ENCODE peak calls at places on chromosomes 5 and 9, in eight cellular contexts. T is A549, K is colonic mucosa, N is hepatocyte, G is heart right ventricle, R is esophagus muscularis mucosa, L is upper lobe of right lung, Y is mucosa of descending colon. W is an unnamed sample.

GRCh38 chr5:1763548-1763911 is 36.1 kb downstream of the MRPL36 start:
- DNase-seq in Y (no peak), T (peak; percentile 72), R (no peak), N (peak; percentile 48), K (no peak), G (peak; percentile 19), L (peak; percentile 62), W (no peak)

GRCh38 chr5:147763791-147764525 is 18.6 kb downstream of the JAKMIP2 start:
- DNase-seq in K (no peak), N (no peak), G (no peak), R (no peak), T (no peak), Y (no peak), L (no peak), W (no peak)

GRCh38 chr5:126531543-126532120 is 63.4 kb downstream of the ALDH7A1 start:
- DNase-seq in G (no peak), T (no peak), Y (no peak), L (no peak), K (no peak), R (no peak), N (no peak), W (peak; percentile 84)

GRCh38 chr9:82668724-82669324 is 394.1 kb downstream of the RASEF start:
- DNase-seq in L (no peak), T (no peak), N (no peak), G (no peak), R (no peak), Y (no peak), K (no peak), W (no peak)

GRCh38 chr9:133114451-133114885 is 6.6 kb downstream of the RALGDS start:
- DNase-seq in K (no peak), T (no peak), Y (no peak), N (no peak), R (no peak), L (peak; percentile 71), G (peak; percentile 65), W (no peak)

GRCh38 chr5:122454522-122454921 is 142.5 kb downstream of the SNCAIP start:
- DNase-seq in T (no peak), R (no peak), K (no peak), L (no peak), Y (no peak), N (no peak), G (no peak), W (no peak)

GRCh38 chr9:129481424-129481823 is 139.5 kb downstream of the C9orf50 start:
- DNase-seq in N (peak; percentile 14), L (no peak), K (no peak), T (no peak), G (no peak), R (no peak), Y (no peak), W (no peak)

GRCh38 chr9:81150016-81150625 is 539.2 kb downstream of the TLE1 start:
- DNase-seq in T (no peak), G (no peak), R (no peak), N (no peak), K (no peak), Y (no peak), L (no peak), W (no peak)

GRCh38 chr9:131667576-131667975 is 72.3 kb downstream of the RAPGEF1 start:
- DNase-seq in T (no peak), N (no peak), R (no peak), L (no peak), G (no peak), Y (no peak), K (no peak), W (no peak)

GRCh38 chr5:146041180-146041789 is 64.1 kb downstream of the PLAC8L1 start:
- DNase-seq in L (no peak), K (no peak), R (no peak), Y (no peak), T (no peak), G (no peak), N (no peak), W (no peak)

GRCh38 chr9:126438757-126439401 is 112.2 kb downstream of the MVB12B start:
- DNase-seq in Y (no peak), R (no peak), K (no peak), L (no peak), T (no peak), G (no peak), N (no peak), W (no peak)

GRCh38 chr5:67381240-67381875 is 184.8 kb upstream of the CD180 start:
- DNase-seq in Y (no peak), G (no peak), N (no peak), R (no peak), T (no peak), L (no peak), K (no peak), W (no peak)

GRCh38 chr5:135457424-135458071 is 5.4 kb upstream of the TIFAB start:
- DNase-seq in Y (no peak), K (peak; percentile 71), L (peak; percentile 84), T (peak; percentile 89), N (peak; percentile 77), G (peak; percentile 43), R (no peak), W (no peak)

GRCh38 chr5:123129811-123130210 is 40.8 kb downstream of the PRDM6 start:
- DNase-seq in Y (no peak), G (no peak), L (no peak), R (no peak), K (no peak), N (no peak), T (no peak), W (no peak)

GRCh38 chr5:79842991-79843390 is 148.1 kb downstream of the MTX3 start:
- DNase-seq in K (no peak), Y (no peak), L (no peak), N (no peak), R (peak; percentile 82), T (no peak), G (no peak), W (peak; percentile 64)

GRCh38 chr9:110115341-110115820 is 92.6 kb downstream of the C9orf152 start:
- DNase-seq in N (no peak), L (no peak), K (no peak), T (no peak), R (no peak), G (peak; percentile 52), Y (no peak), W (no peak)

GRCh38 chr5:109053995-109054417 is 306.3 kb downstream of the FER start:
- DNase-seq in L (no peak), K (no peak), R (no peak), G (no peak), N (no peak), Y (no peak), T (no peak), W (no peak)

GRCh38 chr5:30502277-30502676 is 691.2 kb upstream of the CDH6 start:
- DNase-seq in N (no peak), R (no peak), K (no peak), Y (no peak), G (no peak), L (no peak), T (no peak), W (no peak)

GRCh38 chr9:22098636-22099332 is 89.7 kb upstream of the CDKN2B start:
- DNase-seq in T (no peak), R (no peak), N (peak; percentile 46), L (no peak), G (no peak), K (peak; percentile 57), Y (no peak), W (no peak)

GRCh38 chr5:118435131-118435530 is 553.2 kb downstream of the DTWD2 start:
- DNase-seq in G (no peak), L (no peak), Y (no peak), R (no peak), T (no peak), K (no peak), N (no peak), W (no peak)

GRCh38 chr9:118306773-118307172 is 602.6 kb downstream of the TLR4 start:
- DNase-seq in T (no peak), L (no peak), R (no peak), K (no peak), Y (no peak), N (no peak), G (no peak), W (no peak)

DNA sequence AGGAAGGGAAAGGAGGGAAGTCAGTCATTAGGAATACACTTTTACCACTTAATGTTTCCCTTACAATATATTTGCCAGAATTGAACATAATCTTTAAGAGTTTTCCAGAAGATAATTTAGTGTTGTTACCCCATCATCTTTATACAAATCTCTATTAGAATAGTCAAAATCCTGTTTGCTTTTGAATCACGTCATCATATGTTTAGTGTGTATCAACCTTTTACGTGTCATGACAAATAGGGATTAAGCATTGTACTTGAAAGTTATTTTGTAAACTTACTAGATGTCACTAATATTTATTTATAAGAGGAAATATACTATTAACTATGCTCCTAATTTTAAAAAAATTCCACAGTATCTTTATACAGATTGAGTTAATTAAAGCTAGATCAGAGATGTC is 1899.5 kb downstream of the MAT2B start:
- DNase-seq in R (no peak), Y (no peak), L (no peak), T (no peak), K (no peak), N (no peak), G (no peak), W (no peak)
- H3K9me3 ChIP-seq in R (peaks cover 14% of the 10 kb centered on the region), Y (no peaks in the 10 kb centered on the region), L (no peaks in the 10 kb centered on the region), T (no peaks in the 10 kb centered on the region), K (no peaks in the 10 kb centered on the region), N (no peaks in the 10 kb centered on the region), G (no peaks in the 10 kb centered on the region), W (no peaks in the 10 kb centered on the region)

GRCh38 chr5:140785905-140786686 is at the start of gene PCDHA1:
- DNase-seq in G (no peak), R (no peak), L (no peak), K (no peak), T (peak; percentile 29), Y (no peak), N (no peak), W (no peak)
- H3K9me3 ChIP-seq in G (peaks cover 32% of the 10 kb centered on the region), R (peaks cover 71% of the 10 kb centered on the region), L (peaks cover 5% of the 10 kb centered on the region), K (no peaks in the 10 kb centered on the region), T (peaks cover 48% of the 10 kb centered on the region), Y (peaks cover 71% of the 10 kb centered on the region), N (peaks cover 5% of the 10 kb centered on the region), W (peaks cover 15% of the 10 kb centered on the region)

GRCh38 chr9:113056191-113057106 is at the start of gene ZFP37:
- DNase-seq in G (peak; percentile 95), K (peak; percentile 89), R (peak; percentile 98), N (peak; percentile 95), Y (peak; percentile 90), T (peak; percentile 93), L (peak; percentile 93), W (peak; percentile 94)
- H3K9me3 ChIP-seq in G (peaks cover 41% of the 10 kb centered on the region), K (no peaks in the 10 kb centered on the region), R (peaks cover 73% of the 10 kb centered on the region), N (peaks cover 18% of the 10 kb centered on the region), Y (peaks cover 46% of the 10 kb centered on the region), T (peaks cover 62% of the 10 kb centered on the region), L (peaks cover 27% of the 10 kb centered on the region), W (peaks cover 26% of the 10 kb centered on the region)

DNA sequence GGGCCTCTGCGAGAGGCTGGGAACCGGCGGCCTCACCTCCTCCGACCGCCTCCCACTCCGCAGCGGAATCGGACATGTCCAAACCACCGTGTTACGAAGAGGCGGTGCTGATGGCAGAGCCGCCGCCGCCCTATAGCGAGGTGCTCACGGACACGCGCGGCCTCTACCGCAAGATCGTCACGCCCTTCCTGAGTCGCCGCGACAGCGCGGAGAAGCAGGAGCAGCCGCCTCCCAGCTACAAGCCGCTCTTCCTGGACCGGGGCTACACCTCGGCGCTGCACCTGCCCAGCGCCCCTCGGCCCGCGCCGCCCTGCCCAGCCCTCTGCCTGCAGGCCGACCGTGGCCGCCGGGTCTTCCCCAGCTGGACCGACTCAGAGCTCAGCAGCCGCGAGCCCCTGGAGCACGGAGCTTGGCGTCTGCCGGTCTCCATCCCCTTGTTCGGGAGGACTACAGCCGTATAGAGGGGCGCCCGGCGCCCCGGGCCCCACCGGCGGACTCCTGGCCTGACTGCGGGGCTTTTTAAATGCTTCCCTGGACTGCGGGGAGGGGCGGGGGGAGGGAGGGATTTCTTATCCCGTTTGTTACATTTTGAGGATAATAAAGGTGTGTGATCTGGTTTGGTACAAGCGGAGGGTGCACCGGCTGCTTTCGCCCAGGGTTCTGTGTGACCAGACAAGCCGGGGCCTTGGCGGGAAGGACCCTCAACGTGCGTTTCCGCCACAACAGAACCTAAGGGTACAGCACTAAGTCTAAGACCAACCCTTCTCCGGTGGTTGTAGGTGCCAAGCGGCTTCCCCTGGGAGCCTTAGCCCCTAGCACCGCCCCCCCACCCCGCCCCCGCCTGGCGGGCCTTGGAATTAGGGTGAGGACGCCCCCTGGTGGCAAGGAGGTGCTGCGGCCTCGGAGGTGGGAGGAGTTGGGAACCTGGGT is 9.3 kb downstream of the PRR7 start:
- DNase-seq in Y (peak; percentile 95), G (peak; percentile 93), R (peak; percentile 98), K (peak; percentile 98), T (peak; percentile 96), N (peak; percentile 97), L (peak; percentile 96), W (no peak)
- H3K9me3 ChIP-seq in Y (no peaks in the 10 kb centered on the region), G (no peaks in the 10 kb centered on the region), R (no peaks in the 10 kb centered on the region), K (no peaks in the 10 kb centered on the region), T (no peaks in the 10 kb centered on the region), N (no peaks in the 10 kb centered on the region), L (no peaks in the 10 kb centered on the region), W (no peaks in the 10 kb centered on the region)

W was measured in vagina.